ENCODE peak calls at places on chromosomes 2 and 18, in six cellular contexts. M is GM04503, C is NCI-H187 treated with DMSO at 0.1 percent for 48 hours, O is hippocampal formation, G is NCI-H345, D is AG08396. J is an unnamed sample.

GRCh38 chr2:241573741-241574140 is 15.2 kb downstream of the BOK start:
- DNase-seq in G (no peak), M (no peak), O (no peak), D (no peak), C (no peak), J (no peak)

GRCh38 chr2:99488587-99488998 is 1.2 kb downstream of the REV1 start:
- DNase-seq in M (no peak), D (peak), C (no peak), O (no peak), G (no peak), J (no peak)

GRCh38 chr2:238290079-238290478 is 1.7 kb upstream of the PER2 start:
- DNase-seq in M (no peak), D (no peak), G (peak), O (peak), C (peak), J (peak)

GRCh38 chr2:66576381-66577330 is 141.7 kb downstream of the MEIS1 start:
- DNase-seq in G (peak), C (no peak), D (peak), M (no peak), O (no peak), J (no peak)

GRCh38 chr2:193907561-193907960 is 1712.8 kb upstream of the TMEFF2 start:
- DNase-seq in G (no peak), O (no peak), D (no peak), M (no peak), C (no peak), J (no peak)

GRCh38 chr2:64998658-64999061 is 9.5 kb downstream of the SLC1A4 start:
- DNase-seq in M (no peak), O (no peak), C (no peak), G (no peak), D (peak), J (no peak)

GRCh38 chr2:68714866-68715265 is 19.7 kb upstream of the ARHGAP25 start:
- DNase-seq in O (peak), M (no peak), C (no peak), D (no peak), G (no peak), J (no peak)

GRCh38 chr2:165274698-165275097 is 35.5 kb downstream of the SCN2A start:
- DNase-seq in M (no peak), D (no peak), G (no peak), C (no peak), O (no peak), J (peak)

GRCh38 chr2:67309281-67309680 is 87.9 kb upstream of the ETAA1 start:
- DNase-seq in M (peak), D (no peak), O (no peak), G (no peak), C (no peak), J (no peak)

GRCh38 chr2:60735496-60736250 is 20.4 kb upstream of the PAPOLG start:
- DNase-seq in D (no peak), O (no peak), G (no peak), C (no peak), M (no peak), J (peak)

GRCh38 chr2:38376346-38376682 is 759 bp downstream of the ATL2 start:
- DNase-seq in M (no peak), C (no peak), O (peak), D (peak), G (peak), J (peak)

GRCh38 chr2:172021074-172021931 is 21.6 kb downstream of the METAP1D start:
- DNase-seq in O (no peak), D (no peak), G (no peak), M (no peak), C (no peak), J (peak)

GRCh38 chr18:34159691-34160185 is 65.0 kb downstream of the NOL4 start:
- DNase-seq in D (no peak), M (no peak), G (peak), C (no peak), O (no peak), J (no peak)

GRCh38 chr2:239293450-239294430 is 107.1 kb downstream of the HDAC4 start:
- DNase-seq in M (no peak), G (no peak), C (no peak), O (no peak), D (no peak), J (no peak)

GRCh38 chr2:25712455-25712854 is 39.1 kb upstream of the DTNB start:
- DNase-seq in C (no peak), O (no peak), G (no peak), M (no peak), D (no peak), J (no peak)

GRCh38 chr2:229407170-229407569 is 136.1 kb upstream of the PID1 start:
- DNase-seq in C (peak), O (no peak), G (peak), D (peak), M (peak), J (no peak)

GRCh38 chr2:65530547-65531320 is 98.3 kb upstream of the SPRED2 start:
- DNase-seq in G (no peak), O (no peak), D (peak), C (no peak), M (peak), J (no peak)

GRCh38 chr2:62604336-62604735 is 98.3 kb upstream of the TMEM17 start:
- DNase-seq in M (no peak), D (no peak), G (no peak), C (no peak), O (no peak), J (no peak)

GRCh38 chr2:152189622-152190495 is 14.3 kb upstream of the STAM2 start:
- DNase-seq in D (peak), O (peak), C (no peak), G (peak), M (no peak), J (peak)